ENCODE peak calls at places on chromosomes 1 and 21, in five cellular contexts. One of them, this sample, is unnamed.

GRCh38 chr1:199122532-199123311 is 483.9 kb downstream of the PTPRC start:
- DNase-seq in lower lobe of right lung: no peak
- DNase-seq in PC-9: peak; percentile 56
- DNase-seq in osteoblast: no peak
- DNase-seq in sigmoid colon: no peak
- DNase-seq in this sample: no peak

GRCh38 chr1:64171797-64172281 is 31.6 kb upstream of the UBE2U start:
- DNase-seq in sigmoid colon: no peak
- DNase-seq in PC-9: peak; percentile 98
- DNase-seq in lower lobe of right lung: no peak
- DNase-seq in osteoblast: no peak
- DNase-seq in this sample: no peak

GRCh38 chr1:21655748-21656147 is 13.4 kb downstream of the RAP1GAP start:
- DNase-seq in PC-9: peak; percentile 60
- DNase-seq in sigmoid colon: no peak
- DNase-seq in osteoblast: peak; percentile 93
- DNase-seq in lower lobe of right lung: no peak
- DNase-seq in this sample: no peak

GRCh38 chr1:2840036-2840809 is 38.7 kb upstream of the TTC34 start:
- DNase-seq in lower lobe of right lung: peak; percentile 22
- DNase-seq in osteoblast: no peak
- DNase-seq in PC-9: no peak
- DNase-seq in sigmoid colon: no peak
- DNase-seq in this sample: no peak

GRCh38 chr1:109466440-109467300 is at the start of gene SYPL2:
- DNase-seq in PC-9: no peak
- DNase-seq in osteoblast: peak; percentile 87
- DNase-seq in lower lobe of right lung: peak; percentile 61
- DNase-seq in sigmoid colon: peak; percentile 86
- DNase-seq in this sample: peak; percentile 90

GRCh38 chr1:240486596-240486995 is 125.4 kb downstream of the GREM2 start:
- DNase-seq in sigmoid colon: no peak
- DNase-seq in osteoblast: no peak
- DNase-seq in PC-9: no peak
- DNase-seq in lower lobe of right lung: no peak
- DNase-seq in this sample: no peak

GRCh38 chr1:229273507-229274232 is 2.8 kb downstream of the RAB4A start:
- DNase-seq in osteoblast: no peak
- DNase-seq in sigmoid colon: no peak
- DNase-seq in lower lobe of right lung: no peak
- DNase-seq in PC-9: peak; percentile 66
- DNase-seq in this sample: no peak

GRCh38 chr1:231803353-231803752 is 176.8 kb downstream of the DISC1 start:
- DNase-seq in PC-9: no peak
- DNase-seq in osteoblast: no peak
- DNase-seq in lower lobe of right lung: peak; percentile 53
- DNase-seq in sigmoid colon: no peak
- DNase-seq in this sample: no peak

GRCh38 chr1:50787266-50787665 is 172.8 kb downstream of the FAF1 start:
- DNase-seq in lower lobe of right lung: no peak
- DNase-seq in sigmoid colon: no peak
- DNase-seq in PC-9: no peak
- DNase-seq in osteoblast: no peak
- DNase-seq in this sample: no peak

GRCh38 chr1:53246261-53247134 is 8.2 kb upstream of the MAGOH start:
- DNase-seq in osteoblast: peak; percentile 66
- DNase-seq in sigmoid colon: no peak
- DNase-seq in lower lobe of right lung: no peak
- DNase-seq in PC-9: no peak
- DNase-seq in this sample: no peak

GRCh38 chr21:24514081-24514733 is 1093.1 kb downstream of the MRPL39 start:
- DNase-seq in PC-9: no peak
- DNase-seq in osteoblast: no peak
- DNase-seq in lower lobe of right lung: no peak
- DNase-seq in sigmoid colon: no peak
- DNase-seq in this sample: no peak

GRCh38 chr1:177944673-177945014 is 25.2 kb downstream of the SEC16B start:
- DNase-seq in PC-9: no peak
- DNase-seq in osteoblast: no peak
- DNase-seq in lower lobe of right lung: no peak
- DNase-seq in sigmoid colon: peak; percentile 73
- DNase-seq in this sample: no peak

GRCh38 chr21:42208801-42209490 is 10.0 kb upstream of the ABCG1 start:
- DNase-seq in lower lobe of right lung: no peak
- DNase-seq in sigmoid colon: no peak
- DNase-seq in PC-9: no peak
- DNase-seq in osteoblast: no peak
- DNase-seq in this sample: no peak

GRCh38 chr1:109484519-109484975 is 842 bp downstream of the ATXN7L2 start:
- DNase-seq in lower lobe of right lung: no peak
- DNase-seq in PC-9: no peak
- DNase-seq in osteoblast: peak; percentile 65
- DNase-seq in sigmoid colon: no peak
- DNase-seq in this sample: no peak

GRCh38 chr21:31514598-31514997 is 144.9 kb upstream of the SOD1 start:
- DNase-seq in sigmoid colon: no peak
- DNase-seq in osteoblast: no peak
- DNase-seq in PC-9: no peak
- DNase-seq in lower lobe of right lung: no peak
- DNase-seq in this sample: no peak

GRCh38 chr1:247008406-247008799 is 546 bp upstream of the ZNF695 start:
- DNase-seq in lower lobe of right lung: no peak
- DNase-seq in PC-9: no peak
- DNase-seq in sigmoid colon: no peak
- DNase-seq in osteoblast: no peak
- DNase-seq in this sample: no peak

GRCh38 chr1:227894306-227894721 is 53.4 kb downstream of the WNT9A start:
- DNase-seq in sigmoid colon: no peak
- DNase-seq in osteoblast: peak; percentile 86
- DNase-seq in lower lobe of right lung: peak; percentile 32
- DNase-seq in PC-9: no peak
- DNase-seq in this sample: peak; percentile 24

GRCh38 chr1:75765697-75766355 is 20.2 kb upstream of the RABGGTB start:
- DNase-seq in osteoblast: peak; percentile 49
- DNase-seq in PC-9: peak; percentile 84
- DNase-seq in lower lobe of right lung: no peak
- DNase-seq in sigmoid colon: no peak
- DNase-seq in this sample: no peak

GRCh38 chr1:5733596-5733995 is 258.6 kb downstream of the NPHP4 start:
- DNase-seq in osteoblast: peak; percentile 15
- DNase-seq in lower lobe of right lung: no peak
- DNase-seq in sigmoid colon: peak; percentile 29
- DNase-seq in PC-9: no peak
- DNase-seq in this sample: peak; percentile 41

GRCh38 chr1:26317612-26318337 is at the start of gene CD52:
- DNase-seq in sigmoid colon: no peak
- DNase-seq in PC-9: no peak
- DNase-seq in lower lobe of right lung: no peak
- DNase-seq in osteoblast: no peak
- DNase-seq in this sample: no peak

DNA sequence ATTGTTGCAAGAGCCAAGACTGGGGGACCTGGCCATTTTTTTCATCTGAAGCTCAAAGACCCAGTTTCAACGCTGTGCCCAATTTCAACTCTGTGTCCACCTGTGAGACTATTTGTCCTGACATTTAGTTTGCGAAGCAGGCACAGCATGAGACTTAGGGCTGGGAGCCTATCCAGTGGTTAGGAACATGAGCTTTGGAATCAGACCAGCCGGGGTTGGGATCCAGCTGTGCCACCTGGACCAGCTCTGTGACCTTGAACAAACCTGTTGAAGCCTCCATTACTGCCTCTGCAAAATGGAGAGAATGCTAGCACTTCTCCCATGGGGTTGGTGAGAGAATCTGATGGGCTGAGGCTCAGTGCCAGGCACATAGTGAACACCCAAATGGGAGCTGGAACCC is 206.1 kb upstream of the TMEM51 start:
- DNase-seq in osteoblast: peak; percentile 50
- DNase-seq in sigmoid colon: no peak
- DNase-seq in lower lobe of right lung: no peak
- DNase-seq in PC-9: no peak
- DNase-seq in this sample: no peak
- H3K4me3 ChIP-seq in osteoblast: peak overlapping the region; percentile 55
- H3K4me3 ChIP-seq in sigmoid colon: no peak overlapping the region
- H3K4me3 ChIP-seq in lower lobe of right lung: peak overlapping the region; percentile 37
- H3K4me3 ChIP-seq in PC-9: no peak overlapping the region
- H3K4me3 ChIP-seq in this sample: no peak overlapping the region

GRCh38 chr1:150213170-150214098 is 22.5 kb downstream of the ANP32E start:
- DNase-seq in sigmoid colon: peak; percentile 99
- DNase-seq in PC-9: peak; percentile 84
- DNase-seq in osteoblast: peak; percentile 97
- DNase-seq in lower lobe of right lung: peak; percentile 98
- DNase-seq in this sample: peak; percentile 99
- H3K4me3 ChIP-seq in sigmoid colon: peak overlapping the region; percentile 45
- H3K4me3 ChIP-seq in PC-9: peak overlapping the region; percentile 48
- H3K4me3 ChIP-seq in osteoblast: peak overlapping the region; percentile 68
- H3K4me3 ChIP-seq in lower lobe of right lung: peak overlapping the region; percentile 56
- H3K4me3 ChIP-seq in this sample: peak overlapping the region; percentile 44

GRCh38 chr1:72620453-72620852 is 338.1 kb upstream of the NEGR1 start:
- DNase-seq in PC-9: no peak
- DNase-seq in lower lobe of right lung: no peak
- DNase-seq in sigmoid colon: no peak
- DNase-seq in osteoblast: no peak
- DNase-seq in this sample: no peak

GRCh38 chr1:72623299-72623708 is 341.0 kb upstream of the NEGR1 start:
- DNase-seq in sigmoid colon: no peak
- DNase-seq in PC-9: peak; percentile 42
- DNase-seq in osteoblast: peak; percentile 21
- DNase-seq in lower lobe of right lung: no peak
- DNase-seq in this sample: no peak
- H3K4me3 ChIP-seq in sigmoid colon: no peak overlapping the region
- H3K4me3 ChIP-seq in PC-9: no peak overlapping the region
- H3K4me3 ChIP-seq in osteoblast: peak overlapping the region; percentile 59
- H3K4me3 ChIP-seq in lower lobe of right lung: peak overlapping the region; percentile 34
- H3K4me3 ChIP-seq in this sample: peak overlapping the region; percentile 6

DNA sequence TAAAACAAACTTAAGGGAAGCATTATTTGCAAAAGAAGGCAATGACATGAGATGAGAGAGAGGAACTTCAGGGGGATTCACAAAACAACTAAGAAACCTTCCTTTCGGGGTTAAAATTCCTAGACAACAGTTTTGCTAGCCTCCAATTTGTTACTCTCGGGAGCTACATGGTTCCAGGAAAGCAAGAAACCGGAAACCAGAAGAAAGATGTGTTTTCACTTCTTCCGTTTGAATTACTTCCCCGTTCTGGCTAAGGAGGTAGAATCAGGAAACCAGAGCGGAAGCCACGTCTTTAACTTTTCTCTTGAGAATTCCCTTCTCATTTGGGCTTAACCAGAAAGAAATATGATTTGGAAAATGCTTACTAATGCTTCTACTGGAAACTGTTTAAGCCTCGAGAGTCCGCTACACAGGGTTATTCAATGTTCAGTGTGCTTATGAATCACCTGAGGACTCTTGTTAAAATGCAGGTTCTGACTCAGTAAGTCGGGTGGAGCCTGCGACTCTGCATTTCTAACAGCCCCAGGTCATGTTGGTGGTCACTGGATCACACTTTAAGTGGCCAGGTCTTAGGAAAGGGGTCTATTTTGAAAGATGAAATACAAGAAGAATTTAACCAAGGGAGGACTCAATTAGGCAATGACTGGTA is 43.5 kb upstream of the MCOLN3 start:
- DNase-seq in PC-9: no peak
- DNase-seq in osteoblast: peak; percentile 62
- DNase-seq in lower lobe of right lung: no peak
- DNase-seq in sigmoid colon: no peak
- DNase-seq in this sample: no peak
- H3K4me3 ChIP-seq in PC-9: no peak overlapping the region
- H3K4me3 ChIP-seq in osteoblast: peak overlapping the region; percentile 69
- H3K4me3 ChIP-seq in lower lobe of right lung: peak overlapping the region; percentile 7
- H3K4me3 ChIP-seq in sigmoid colon: no peak overlapping the region
- H3K4me3 ChIP-seq in this sample: no peak overlapping the region

GRCh38 chr1:10685196-10685850 is 111.1 kb downstream of the CASZ1 start:
- DNase-seq in lower lobe of right lung: no peak
- DNase-seq in sigmoid colon: no peak
- DNase-seq in osteoblast: peak; percentile 66
- DNase-seq in PC-9: no peak
- DNase-seq in this sample: no peak

GRCh38 chr1:10685851-10686403 is 110.5 kb downstream of the CASZ1 start:
- DNase-seq in sigmoid colon: no peak
- DNase-seq in osteoblast: peak; percentile 96
- DNase-seq in lower lobe of right lung: no peak
- DNase-seq in PC-9: no peak
- DNase-seq in this sample: no peak

GRCh38 chr1:10687142-10687715 is 109.2 kb downstream of the CASZ1 start:
- DNase-seq in sigmoid colon: no peak
- DNase-seq in PC-9: no peak
- DNase-seq in lower lobe of right lung: no peak
- DNase-seq in osteoblast: no peak
- DNase-seq in this sample: no peak

GRCh38 chr1:10687782-10688408 is 108.6 kb downstream of the CASZ1 start:
- DNase-seq in lower lobe of right lung: no peak
- DNase-seq in PC-9: no peak
- DNase-seq in osteoblast: no peak
- DNase-seq in sigmoid colon: no peak
- DNase-seq in this sample: no peak

DNA sequence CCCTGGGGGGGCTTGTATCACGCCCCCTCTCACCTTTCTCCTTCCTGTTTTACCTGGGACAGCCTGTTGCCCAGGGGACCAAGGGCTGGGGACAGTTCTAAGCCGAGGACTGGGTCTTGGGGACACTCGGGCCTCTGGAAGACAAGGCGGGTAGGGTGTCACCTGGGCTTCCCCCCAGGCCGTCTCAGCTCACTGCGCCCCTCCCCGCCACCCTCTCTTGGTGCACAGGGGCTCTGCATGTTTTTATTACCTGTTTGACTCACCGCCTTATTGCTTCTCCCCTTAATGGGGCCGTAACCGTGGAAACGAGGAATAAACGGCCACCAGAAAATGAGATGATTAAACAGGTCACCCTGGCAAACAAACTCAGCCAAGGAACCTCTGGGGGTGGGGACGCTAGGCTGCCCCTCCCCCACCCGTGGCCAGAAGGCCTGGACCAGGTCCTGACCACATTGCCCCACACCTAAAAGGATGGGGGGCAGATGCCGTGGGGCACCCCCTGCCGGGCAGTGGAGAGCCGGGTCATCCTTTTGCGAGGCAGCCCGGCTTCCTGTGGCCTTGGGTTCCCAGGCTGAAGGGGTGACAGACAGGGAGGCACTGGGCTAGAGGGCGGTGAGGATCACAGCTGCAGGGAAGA is 109.9 kb downstream of the CASZ1 start:
- DNase-seq in osteoblast: no peak
- DNase-seq in sigmoid colon: no peak
- DNase-seq in PC-9: peak; percentile 66
- DNase-seq in lower lobe of right lung: no peak
- DNase-seq in this sample: no peak
- H3K4me3 ChIP-seq in osteoblast: no peak overlapping the region
- H3K4me3 ChIP-seq in sigmoid colon: no peak overlapping the region
- H3K4me3 ChIP-seq in PC-9: no peak overlapping the region
- H3K4me3 ChIP-seq in lower lobe of right lung: no peak overlapping the region
- H3K4me3 ChIP-seq in this sample: no peak overlapping the region

DNA sequence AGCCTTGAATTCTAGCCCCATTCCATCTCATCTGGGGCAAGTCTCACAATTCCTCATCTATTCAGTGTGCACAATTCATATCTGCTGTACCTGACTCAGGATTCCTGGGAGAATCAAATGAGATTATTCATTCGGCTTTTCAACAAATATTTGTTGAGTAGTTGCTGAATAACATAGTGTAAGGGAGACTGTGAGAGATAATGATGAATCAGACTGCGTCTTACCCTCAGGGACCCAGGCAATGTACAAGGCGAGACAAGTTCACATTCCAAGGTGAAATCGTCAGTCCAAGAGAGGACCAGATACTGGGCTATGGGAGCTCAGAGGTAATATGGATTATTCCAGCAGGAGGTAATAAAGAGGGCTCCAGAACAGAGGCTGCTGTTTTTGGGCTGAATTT is 67.8 kb upstream of the SMYD2 start:
- DNase-seq in sigmoid colon: no peak
- DNase-seq in PC-9: peak; percentile 87
- DNase-seq in lower lobe of right lung: no peak
- DNase-seq in osteoblast: peak; percentile 66
- DNase-seq in this sample: no peak
- H3K4me3 ChIP-seq in sigmoid colon: no peak overlapping the region
- H3K4me3 ChIP-seq in PC-9: no peak overlapping the region
- H3K4me3 ChIP-seq in lower lobe of right lung: no peak overlapping the region
- H3K4me3 ChIP-seq in osteoblast: no peak overlapping the region
- H3K4me3 ChIP-seq in this sample: no peak overlapping the region